ENCODE peak calls at places on chromosome 4, in four cellular contexts. C is right cardiac atrium; J is stimulated activated CD4-positive, alpha-beta T cell treated with anti-CD3 and anti-CD28 coated beads, Interleukin-12 subunit alpha, Interleukin-12 subunit beta, amount 100 ng/mL, for 24 hours; X is AG04450. Q is an unnamed sample.

GRCh38 chr4:169201144-169202124 is 69.3 kb downstream of the SH3RF1 start:
- DNase-seq in C (no peak), J (no peak), X (no peak), Q (no peak)

GRCh38 chr4:108051343-108051742 is 61.7 kb downstream of the HADH start:
- DNase-seq in C (no peak), J (no peak), X (no peak), Q (peak; percentile 39)

GRCh38 chr4:104424368-104424921 is 70.2 kb downstream of the CXXC4 start:
- DNase-seq in C (no peak), J (no peak), X (no peak), Q (no peak)

GRCh38 chr4:150976478-150977118 is 38.5 kb downstream of the LRBA start:
- DNase-seq in C (no peak), J (no peak), X (no peak), Q (no peak)

GRCh38 chr4:185127021-185127925 is 15.8 kb upstream of the SLC25A4 start:
- DNase-seq in C (peak; percentile 34), J (no peak), X (no peak), Q (no peak)

GRCh38 chr4:46258436-46258835 is 131.5 kb downstream of the GABRA2 start:
- DNase-seq in C (no peak), J (no peak), X (no peak), Q (no peak)

GRCh38 chr4:1179089-1179441 is 6.7 kb upstream of the SPON2 start:
- DNase-seq in C (no peak), J (no peak), X (no peak), Q (no peak)

GRCh38 chr4:157221895-157222763 is 1.6 kb downstream of the GRIA2 start:
- DNase-seq in C (no peak), J (no peak), X (no peak), Q (no peak)

GRCh38 chr4:82423245-82424054 is 6.8 kb downstream of the HNRNPDL start:
- DNase-seq in C (no peak), J (no peak), X (no peak), Q (no peak)

GRCh38 chr4:74098628-74098995 is 383 bp downstream of the CXCL2 start:
- DNase-seq in C (peak; percentile 28), J (no peak), X (no peak), Q (no peak)

GRCh38 chr4:153643406-153644016 is 40.6 kb upstream of the TLR2 start:
- DNase-seq in C (no peak), J (no peak), X (no peak), Q (no peak)

GRCh38 chr4:182301736-182302135 is 58.5 kb downstream of the TENM3 start:
- DNase-seq in C (no peak), J (no peak), X (no peak), Q (no peak)

GRCh38 chr4:139530833-139531427 is 25.1 kb downstream of the SETD7 start:
- DNase-seq in C (peak; percentile 41), J (peak; percentile 41), X (no peak), Q (peak; percentile 61)

GRCh38 chr4:5796976-5797375 is 86.0 kb downstream of the EVC start:
- DNase-seq in C (no peak), J (no peak), X (no peak), Q (no peak)

GRCh38 chr4:88949605-88950004 is 107.4 kb downstream of the FAM13A start:
- DNase-seq in C (no peak), J (no peak), X (no peak), Q (no peak)

GRCh38 chr4:55303818-55304217 is 42.2 kb upstream of the SRD5A3 start:
- DNase-seq in C (no peak), J (no peak), X (no peak), Q (no peak)

GRCh38 chr4:122914292-122914904 is 8.0 kb downstream of the NUDT6 start:
- DNase-seq in C (no peak), J (no peak), X (peak; percentile 29), Q (no peak)

GRCh38 chr4:152590179-152591031 is 54.5 kb upstream of the FBXW7 start:
- DNase-seq in C (no peak), J (no peak), X (peak; percentile 81), Q (no peak)

GRCh38 chr4:31366041-31366440 is 645.9 kb downstream of the PCDH7 start:
- DNase-seq in C (no peak), J (no peak), X (no peak), Q (no peak)

GRCh38 chr4:67236793-67237192 is 308.5 kb downstream of the CENPC start:
- DNase-seq in C (no peak), J (no peak), X (no peak), Q (no peak)

GRCh38 chr4:108556588-108557200 is 63.7 kb upstream of the RPL34 start:
- DNase-seq in C (no peak), J (no peak), X (no peak), Q (no peak)

GRCh38 chr4:179625391-179625790 is 2183.2 kb upstream of the AGA start:
- DNase-seq in C (no peak), J (no peak), X (peak; percentile 61), Q (no peak)

GRCh38 chr4:81722229-81722900 is 250.7 kb upstream of the RASGEF1B start:
- DNase-seq in C (no peak), J (no peak), X (no peak), Q (no peak)

GRCh38 chr4:123200417-123200945 is 196.1 kb upstream of the SPRY1 start:
- DNase-seq in C (no peak), J (no peak), X (no peak), Q (no peak)

GRCh38 chr4:10051536-10052135 is 30.3 kb upstream of the SLC2A9 start:
- DNase-seq in C (no peak), J (no peak), X (no peak), Q (no peak)

GRCh38 chr4:6324999-6325790 is 55.5 kb downstream of the WFS1 start:
- DNase-seq in C (peak; percentile 55), J (no peak), X (no peak), Q (no peak)

GRCh38 chr4:88177981-88178632 is 19.7 kb upstream of the ABCG2 start:
- DNase-seq in C (no peak), J (no peak), X (peak; percentile 49), Q (no peak)

GRCh38 chr4:4856071-4857000 is 3.1 kb upstream of the MSX1 start:
- DNase-seq in C (no peak), J (no peak), X (no peak), Q (no peak)